ENCODE peak calls at places on chromosome 15, in five cellular contexts. H is CD8-positive, alpha-beta T cell; R is A549; T is tibial nerve; O is GM12864. L is an unnamed sample.

GRCh38 chr15:70461017-70461416 is 302.3 kb downstream of the UACA start:
- DNase-seq in H (no peak), R (no peak), T (no peak), O (no peak), L (no peak)

GRCh38 chr15:92524161-92524560 is 130.5 kb downstream of the ST8SIA2 start:
- DNase-seq in H (no peak), R (no peak), T (no peak), O (no peak), L (no peak)

GRCh38 chr15:38069001-38069400 is 134.6 kb downstream of the TMCO5A start:
- DNase-seq in H (no peak), R (peak; percentile 22), T (peak; percentile 40), O (peak; percentile 54), L (peak; percentile 79)

GRCh38 chr15:83036253-83036652 is 24.8 kb upstream of the C15orf40 start:
- DNase-seq in H (no peak), R (no peak), T (no peak), O (no peak), L (no peak)

GRCh38 chr15:25323420-25323819 is 115.4 kb downstream of the UBE3A start:
- DNase-seq in H (no peak), R (no peak), T (no peak), O (no peak), L (no peak)

GRCh38 chr15:29133321-29133720 is 136.3 kb downstream of the NSMCE3 start:
- DNase-seq in H (no peak), R (no peak), T (no peak), O (no peak), L (no peak)

GRCh38 chr15:42284551-42284950 is 11.3 kb upstream of the TMEM87A start:
- DNase-seq in H (no peak), R (no peak), T (no peak), O (no peak), L (no peak)

GRCh38 chr15:74821091-74821789 is 5.2 kb upstream of the CPLX3 start:
- DNase-seq in H (no peak), R (no peak), T (no peak), O (peak; percentile 58), L (peak; percentile 75)

GRCh38 chr15:98289747-98290146 is 329.2 kb downstream of the ARRDC4 start:
- DNase-seq in H (no peak), R (no peak), T (no peak), O (no peak), L (no peak)

GRCh38 chr15:78418239-78418638 is 19.8 kb upstream of the IREB2 start:
- DNase-seq in H (no peak), R (no peak), T (no peak), O (no peak), L (no peak)
- TF ChIP-seq CTCF in H (no peak), R (no peak), T (no peak), O (no peak), L (no peak)

GRCh38 chr15:76961277-76962010 is 29.9 kb downstream of the RCN2 start:
- DNase-seq in H (no peak), R (no peak), T (no peak), O (no peak), L (no peak)
- TF ChIP-seq CTCF in H (no peak), R (no peak), T (no peak), O (no peak), L (no peak)

GRCh38 chr15:80323285-80323684 is 71.3 kb upstream of the CTXND1 start:
- DNase-seq in H (no peak), R (no peak), T (no peak), O (no peak), L (no peak)
- TF ChIP-seq CTCF in H (no peak), R (peak; percentile 15), T (no peak), O (no peak), L (no peak)

GRCh38 chr15:44501768-44502366 is 35.1 kb upstream of the EIF3J start:
- DNase-seq in H (no peak), R (peak; percentile 29), T (no peak), O (no peak), L (peak; percentile 36)
- TF ChIP-seq CTCF in H (peak; percentile 72), R (peak; percentile 60), T (peak; percentile 60), O (peak; percentile 44), L (peak; percentile 23)

GRCh38 chr15:79826800-79827199 is 70.0 kb downstream of the MTHFS start:
- DNase-seq in H (no peak), R (no peak), T (no peak), O (no peak), L (no peak)

GRCh38 chr15:79820176-79820575 is 76.6 kb downstream of the MTHFS start:
- DNase-seq in H (no peak), R (no peak), T (no peak), O (no peak), L (no peak)

GRCh38 chr15:79828447-79828846 is 68.4 kb downstream of the MTHFS start:
- DNase-seq in H (no peak), R (no peak), T (no peak), O (no peak), L (no peak)

GRCh38 chr15:79820820-79821219 is 76.0 kb downstream of the MTHFS start:
- DNase-seq in H (no peak), R (no peak), T (no peak), O (no peak), L (no peak)

GRCh38 chr15:79824321-79824720 is 72.5 kb downstream of the MTHFS start:
- DNase-seq in H (no peak), R (no peak), T (no peak), O (no peak), L (no peak)
- TF ChIP-seq CTCF in H (no peak), R (no peak), T (no peak), O (no peak), L (no peak)

L was measured in GM20000.